ENCODE peak calls at places on chromosomes 2 and 18, in seven cellular contexts. S is naive thymus-derived CD8-positive, alpha-beta T cell; W is fibroblast of mammary gland; K is breast epithelium; M is NCI-H1105; G is HL-60; V is RCC 7860. L is an unnamed sample.

GRCh38 chr2:225458431-225459117 is 59.1 kb downstream of the NYAP2 start:
- DNase-seq in S (no peak), W (no peak), K (no peak), M (no peak), G (no peak), V (no peak), L (no peak)

GRCh38 chr2:7030810-7031209 is 113.6 kb downstream of the RNF144A start:
- DNase-seq in S (no peak), W (no peak), K (no peak), M (no peak), G (no peak), V (no peak), L (no peak)

GRCh38 chr18:5490753-5491240 is 53.0 kb downstream of the EPB41L3 start:
- DNase-seq in S (no peak), W (no peak), K (no peak), M (no peak), G (no peak), V (no peak), L (no peak)

GRCh38 chr2:229417906-229418305 is 146.8 kb upstream of the PID1 start:
- DNase-seq in S (no peak), W (no peak), K (no peak), M (peak; percentile 90), G (no peak), V (no peak), L (no peak)

GRCh38 chr2:120205901-120206581 is 17.2 kb downstream of the TMEM185B start:
- DNase-seq in S (no peak), W (no peak), K (no peak), M (no peak), G (no peak), V (no peak), L (no peak)

GRCh38 chr2:201678442-201678841 is 20.0 kb downstream of the MPP4 start:
- DNase-seq in S (no peak), W (no peak), K (no peak), M (no peak), G (no peak), V (no peak), L (no peak)

GRCh38 chr18:10270160-10270571 is 184.3 kb upstream of the APCDD1 start:
- DNase-seq in S (no peak), W (peak; percentile 40), K (peak; percentile 43), M (no peak), G (no peak), V (no peak), L (no peak)

GRCh38 chr2:133334923-133335322 is 233.3 kb downstream of the NCKAP5 start:
- DNase-seq in S (no peak), W (no peak), K (no peak), M (no peak), G (no peak), V (no peak), L (no peak)

GRCh38 chr2:239212553-239213419 is 188.0 kb downstream of the HDAC4 start:
- DNase-seq in S (no peak), W (no peak), K (no peak), M (no peak), G (no peak), V (no peak), L (no peak)

GRCh38 chr2:76953733-76954347 is 568.3 kb downstream of the LRRTM4 start:
- DNase-seq in S (no peak), W (peak; percentile 22), K (no peak), M (peak; percentile 25), G (peak; percentile 3), V (peak; percentile 40), L (no peak)